ENCODE peak calls at places on chromosomes 13 and 19, in eight cellular contexts. L, W, Z, N, P, M, Q and R are unnamed samples.
A peak's percentile ranks its signal among the peaks of the same experiment; 100 is the strongest.

GRCh38 chr19:4059931-4060620 is 6.6 kb downstream of the ZBTB7A start:
- DNase-seq in N (peak; percentile 83), L (no peak), W (peak; percentile 64), P (peak; percentile 32), Z (peak; percentile 33), Q (peak; percentile 32), M (peak; percentile 85), R (no peak)

GRCh38 chr19:46411088-46412033 is 2.0 kb downstream of the CCDC8 start:
- DNase-seq in N (no peak), P (no peak), L (no peak), M (no peak), Z (no peak), Q (no peak), W (peak; percentile 63), R (no peak)

GRCh38 chr13:79830945-79831344 is 350.0 kb downstream of the NDFIP2 start:
- DNase-seq in W (no peak), N (no peak), Q (no peak), M (no peak), Z (no peak), L (no peak), P (no peak), R (no peak)

GRCh38 chr19:7326105-7326877 is 22.4 kb upstream of the ARHGEF18 start:
- DNase-seq in N (peak; percentile 14), W (peak; percentile 69), Z (peak; percentile 93), M (peak; percentile 35), Q (peak; percentile 89), P (peak; percentile 71), L (no peak), R (peak; percentile 79)

GRCh38 chr19:13039211-13039789 is 44.0 kb downstream of the NFIX start:
- DNase-seq in L (no peak), M (peak; percentile 36), Z (no peak), N (no peak), W (no peak), Q (no peak), P (no peak), R (no peak)

GRCh38 chr19:42409477-42409876 is 17.7 kb downstream of the LIPE start:
- DNase-seq in P (no peak), Z (no peak), L (no peak), W (no peak), M (no peak), Q (no peak), N (no peak), R (no peak)

GRCh38 chr19:1125601-1126533 is 22.1 kb downstream of the GPX4 start:
- DNase-seq in L (peak; percentile 41), Q (no peak), M (no peak), N (no peak), Z (no peak), W (no peak), P (no peak), R (peak; percentile 12)

GRCh38 chr19:2494447-2495129 is 18.7 kb downstream of the GADD45B start:
- DNase-seq in P (peak; percentile 51), W (peak; percentile 40), L (peak; percentile 79), Z (peak; percentile 63), M (peak; percentile 97), N (peak; percentile 43), Q (no peak), R (peak; percentile 61)

GRCh38 chr19:17205237-17206140 is 9.7 kb upstream of the USE1 start:
- DNase-seq in Z (peak; percentile 90), Q (peak; percentile 78), W (peak; percentile 84), L (peak; percentile 34), M (peak; percentile 69), N (peak; percentile 23), P (peak; percentile 65), R (peak; percentile 64)

GRCh38 chr13:74771964-74772363 is 637.8 kb upstream of the KLF12 start:
- DNase-seq in P (no peak), N (peak; percentile 80), Z (no peak), M (peak; percentile 88), L (peak; percentile 87), Q (no peak), W (no peak), R (peak; percentile 78)

GRCh38 chr13:25067054-25067453 is 28.9 kb upstream of the PABPC3 start:
- DNase-seq in P (no peak), W (no peak), M (no peak), Z (peak; percentile 42), L (no peak), N (no peak), Q (peak; percentile 71), R (no peak)

GRCh38 chr19:40523322-40524047 is 53.2 kb upstream of the SHKBP1 start:
- DNase-seq in W (peak; percentile 88), L (peak; percentile 44), P (peak; percentile 84), M (peak; percentile 78), Q (peak; percentile 90), Z (peak; percentile 93), N (peak; percentile 42), R (peak; percentile 66)

GRCh38 chr19:2112516-2113320 is 16.0 kb downstream of the IZUMO4 start:
- DNase-seq in P (no peak), M (no peak), L (no peak), W (no peak), Q (no peak), Z (no peak), N (no peak), R (no peak)

GRCh38 chr19:32018014-32018413 is 327.4 kb upstream of the ZNF507 start:
- DNase-seq in M (peak; percentile 85), Z (no peak), N (peak; percentile 95), L (no peak), P (no peak), Q (no peak), W (no peak), R (no peak)

GRCh38 chr13:77979721-77980377 is 61.2 kb upstream of the EDNRB start:
- DNase-seq in Z (no peak), W (no peak), P (no peak), Q (no peak), M (peak; percentile 17), L (no peak), N (no peak), R (no peak)

GRCh38 chr19:48398329-48399235 is 5.1 kb downstream of the GRIN2D start:
- DNase-seq in Z (peak; percentile 97), N (peak; percentile 42), L (peak; percentile 41), P (peak; percentile 95), Q (peak; percentile 97), W (peak; percentile 97), M (peak; percentile 93), R (peak; percentile 68)

GRCh38 chr13:90641884-90642283 is 705.6 kb upstream of the MIR17HG start:
- DNase-seq in L (no peak), Q (no peak), Z (no peak), N (no peak), M (no peak), P (no peak), W (no peak), R (no peak)

GRCh38 chr19:58575183-58576041 is 2.3 kb upstream of the MZF1 start:
- DNase-seq in P (peak; percentile 89), Z (peak; percentile 97), N (peak; percentile 90), W (peak; percentile 95), Q (peak; percentile 91), L (peak; percentile 85), M (peak; percentile 98), R (peak; percentile 92)

GRCh38 chr19:33775731-33776487 is 20.8 kb upstream of the KCTD15 start:
- DNase-seq in Z (no peak), Q (no peak), L (no peak), W (no peak), P (no peak), M (no peak), N (no peak), R (no peak)

GRCh38 chr13:77779461-77780272 is 82.2 kb downstream of the SLAIN1 start:
- DNase-seq in L (peak; percentile 74), P (peak; percentile 59), W (peak; percentile 25), N (peak; percentile 22), Q (no peak), M (peak; percentile 76), Z (peak; percentile 76), R (peak; percentile 63)

GRCh38 chr13:33138441-33138840 is 122.2 kb downstream of the KL start:
- DNase-seq in M (no peak), L (no peak), W (no peak), Q (no peak), Z (no peak), N (no peak), P (no peak), R (no peak)

DNA sequence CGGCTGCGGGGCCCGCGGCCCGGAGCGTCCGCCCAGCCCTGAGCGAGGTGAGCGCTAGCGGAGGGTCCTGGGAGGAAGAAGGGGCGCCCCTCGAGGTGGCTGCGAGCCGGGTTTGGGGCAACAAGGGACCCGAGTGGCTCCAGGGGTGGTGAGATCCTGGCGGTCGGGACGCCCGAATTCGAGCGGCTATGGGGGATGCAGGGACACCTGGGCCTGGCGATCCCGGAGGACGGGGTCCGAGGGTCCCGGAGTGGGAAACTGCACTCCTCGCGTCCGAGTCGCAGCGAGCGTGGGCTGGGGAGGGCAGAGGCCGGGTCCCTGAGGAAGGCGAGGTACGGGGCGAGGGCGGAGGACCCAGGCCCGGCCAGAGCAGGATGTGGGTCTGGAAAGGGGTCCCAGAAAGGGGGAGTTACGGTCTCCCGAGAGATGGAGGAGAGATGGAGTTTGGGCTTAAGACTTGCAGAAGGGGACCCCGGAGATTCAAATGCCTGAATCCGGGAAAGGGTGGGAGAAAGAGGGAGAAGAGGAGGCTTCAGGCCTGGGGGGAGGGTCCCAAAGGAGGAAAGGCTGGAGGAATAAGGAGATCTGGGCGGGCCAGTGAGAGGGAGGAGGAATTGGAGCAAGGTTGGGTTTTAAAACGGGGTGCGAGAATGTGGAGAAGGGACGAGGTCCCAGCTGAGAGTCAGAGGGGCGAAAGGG is 542 bp downstream of the CACNG7 start:
- DNase-seq in P (no peak), Z (peak; percentile 68), W (no peak), L (no peak), N (no peak), M (no peak), Q (no peak), R (no peak)
- H2AFZ ChIP-seq in P (no peak overlapping the region), Z (no peak overlapping the region), W (no peak overlapping the region), L (peak overlapping the region; percentile 79), N (no peak overlapping the region), M (no peak overlapping the region), Q (no peak overlapping the region), R (no peak overlapping the region)

GRCh38 chr19:36141039-36141914 is 1.4 kb downstream of the CAPNS1 start:
- DNase-seq in L (peak; percentile 76), P (peak; percentile 89), W (peak; percentile 90), N (peak; percentile 93), Z (peak; percentile 98), Q (peak; percentile 98), M (peak; percentile 93), R (peak; percentile 88)
- H2AFZ ChIP-seq in L (peak overlapping the region; percentile 40), P (no peak overlapping the region), W (peak overlapping the region; percentile 69), N (no peak overlapping the region), Z (no peak overlapping the region), Q (no peak overlapping the region), M (no peak overlapping the region), R (no peak overlapping the region)

GRCh38 chr19:54168174-54168917 is 4.6 kb downstream of the TMC4 start:
- DNase-seq in M (peak; percentile 89), Z (peak; percentile 97), P (peak; percentile 84), N (peak; percentile 67), Q (peak; percentile 95), W (peak; percentile 94), L (peak; percentile 73), R (peak; percentile 95)
- H2AFZ ChIP-seq in M (no peak overlapping the region), Z (peak overlapping the region; percentile 78), P (no peak overlapping the region), N (no peak overlapping the region), Q (no peak overlapping the region), W (peak overlapping the region; percentile 15), L (peak overlapping the region; percentile 89), R (no peak overlapping the region)

GRCh38 chr13:97932006-97932405 is 21.5 kb upstream of the IPO5 start:
- DNase-seq in W (no peak), Q (no peak), M (no peak), Z (no peak), P (no peak), N (no peak), L (no peak), R (no peak)
- H2AFZ ChIP-seq in W (no peak overlapping the region), Q (no peak overlapping the region), M (no peak overlapping the region), Z (no peak overlapping the region), P (no peak overlapping the region), N (no peak overlapping the region), L (peak overlapping the region; percentile 71), R (no peak overlapping the region)